ENCODE peak calls at places on chromosomes 4 and X, in seven cellular contexts. D is psoas muscle, P is cardiac muscle cell, M is Calu3, O is left lung, Y is sigmoid colon, Q is right lobe of liver. N is an unnamed sample.

GRCh38 chrX:40207626-40208025 is 109.9 kb upstream of the BCOR start:
- DNase-seq in P (no peak), D (no peak), M (no peak), Y (no peak), O (no peak), Q (no peak), N (no peak)

GRCh38 chr4:105634402-105634801 is 74.1 kb downstream of the INTS12 start:
- DNase-seq in Q (no peak), D (no peak), M (no peak), O (no peak), Y (no peak), P (no peak), N (no peak)

GRCh38 chr4:108159845-108160244 is 8.9 kb downstream of the LEF1 start:
- DNase-seq in P (no peak), Q (no peak), M (no peak), O (no peak), Y (no peak), D (no peak), N (no peak)

GRCh38 chr4:139642364-139642763 is 23.3 kb upstream of the MGST2 start:
- DNase-seq in Y (no peak), O (no peak), D (no peak), P (peak), M (no peak), Q (no peak), N (no peak)

GRCh38 chr4:158824425-158825274 is 55.8 kb downstream of the FNIP2 start:
- DNase-seq in Q (peak), Y (no peak), D (no peak), O (no peak), M (no peak), P (peak), N (no peak)

GRCh38 chrX:45449982-45450381 is 249.3 kb upstream of the DIPK2B start:
- DNase-seq in D (no peak), M (no peak), O (no peak), Y (no peak), P (peak), Q (no peak), N (no peak)

GRCh38 chr4:135240796-135241195 is 1039.2 kb upstream of the PABPC4L start:
- DNase-seq in D (no peak), P (peak), Y (no peak), Q (no peak), O (no peak), M (no peak), N (no peak)

GRCh38 chrX:56000169-56000568 is 232.0 kb upstream of the KLF8 start:
- DNase-seq in Y (no peak), M (no peak), P (no peak), O (no peak), Q (no peak), D (no peak), N (no peak)

DNA sequence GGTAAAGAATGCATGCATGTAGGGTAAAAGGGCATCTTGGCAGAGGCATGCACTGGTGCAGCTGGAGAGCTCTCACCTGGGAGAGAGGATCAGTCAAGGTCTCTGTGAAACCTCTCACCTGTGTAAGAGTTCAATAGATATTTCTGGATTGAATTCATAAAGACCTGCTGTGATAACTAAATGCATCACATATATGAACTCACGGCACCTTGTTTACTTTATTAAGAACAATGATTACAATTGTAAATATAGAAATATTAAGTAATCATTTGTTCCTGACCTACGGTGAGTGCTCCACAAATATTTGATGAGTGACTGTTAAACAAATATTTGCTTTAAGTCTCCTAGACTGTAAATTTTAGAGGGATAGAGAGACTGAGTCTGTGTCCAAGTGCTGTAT is 85.9 kb upstream of the PAQR3 start:
- DNase-seq in Y (no peak), P (no peak), O (no peak), Q (no peak), D (no peak), M (no peak), N (no peak)
- TF ChIP-seq CTCF in Y (no peak), P (no peak), O (no peak), Q (no peak), D (no peak), M (no peak), N (no peak)

GRCh38 chr4:152064282-152064681 is 303.5 kb upstream of the GATB start:
- DNase-seq in O (no peak), Y (no peak), Q (no peak), D (no peak), P (no peak), M (no peak), N (no peak)

GRCh38 chr4:152064753-152065152 is 303.9 kb upstream of the GATB start:
- DNase-seq in M (no peak), O (no peak), P (no peak), D (no peak), Y (no peak), Q (no peak), N (no peak)

GRCh38 chr4:152065545-152065944 is 304.7 kb upstream of the GATB start:
- DNase-seq in M (no peak), Y (no peak), O (no peak), D (no peak), P (no peak), Q (no peak), N (no peak)

GRCh38 chr4:152063301-152064235 is 302.8 kb upstream of the GATB start:
- DNase-seq in Q (no peak), Y (no peak), P (no peak), O (no peak), M (no peak), D (peak), N (no peak)
- TF ChIP-seq CTCF in Q (no peak), Y (no peak), P (no peak), O (no peak), M (no peak), D (peak), N (no peak)

GRCh38 chr4:11782859-11783258 is 354.2 kb upstream of the HS3ST1 start:
- DNase-seq in P (no peak), M (no peak), O (peak), Y (no peak), D (no peak), Q (no peak), N (no peak)

GRCh38 chr4:11774346-11774745 is 345.7 kb upstream of the HS3ST1 start:
- DNase-seq in P (peak), D (no peak), M (no peak), Q (no peak), O (no peak), Y (no peak), N (no peak)

GRCh38 chr4:11773798-11774197 is 345.1 kb upstream of the HS3ST1 start:
- DNase-seq in Y (no peak), P (peak), M (no peak), O (no peak), Q (no peak), D (no peak), N (no peak)

GRCh38 chr4:11777447-11777846 is 348.8 kb upstream of the HS3ST1 start:
- DNase-seq in M (no peak), P (no peak), D (no peak), Q (no peak), O (no peak), Y (no peak), N (no peak)
- TF ChIP-seq CTCF in M (no peak), P (no peak), D (no peak), Q (no peak), O (no peak), Y (no peak), N (no peak)

GRCh38 chr4:175424111-175424510 is 388.0 kb downstream of the GPM6A start:
- DNase-seq in Y (no peak), O (no peak), D (no peak), P (no peak), M (no peak), Q (no peak), N (no peak)

GRCh38 chr4:175419120-175419774 is 392.8 kb downstream of the GPM6A start:
- DNase-seq in P (peak), D (no peak), O (no peak), M (peak), Q (no peak), Y (no peak), N (no peak)

GRCh38 chr4:175422331-175422730 is 389.7 kb downstream of the GPM6A start:
- DNase-seq in M (no peak), Y (no peak), O (no peak), Q (no peak), D (no peak), P (no peak), N (no peak)

GRCh38 chr4:175418511-175418910 is 393.6 kb downstream of the GPM6A start:
- DNase-seq in P (no peak), M (no peak), Y (no peak), D (no peak), Q (no peak), O (no peak), N (no peak)

GRCh38 chr4:175421506-175421905 is 390.6 kb downstream of the GPM6A start:
- DNase-seq in Y (no peak), D (no peak), O (no peak), Q (no peak), M (peak), P (no peak), N (no peak)
- TF ChIP-seq CTCF in Y (no peak), D (no peak), O (no peak), Q (no peak), M (no peak), P (no peak), N (no peak)

GRCh38 chrX:152343306-152343705 is 107.8 kb downstream of the GABRA3 start:
- DNase-seq in Q (no peak), D (no peak), O (no peak), M (no peak), P (no peak), Y (no peak), N (no peak)
- TF ChIP-seq CTCF in Q (no peak), D (no peak), O (no peak), M (no peak), P (no peak), Y (no peak), N (no peak)